ENCODE peak calls at places on chromosome 21, in four cellular contexts. D is HCT116, R is upper lobe of left lung, Q is stomach. Z is an unnamed sample.

GRCh38 chr21:35825370-35825769 is 235.0 kb downstream of the SETD4 start:
- DNase-seq in D (no peak), R (no peak), Q (no peak), Z (no peak)

GRCh38 chr21:20292280-20292679 is 705.9 kb upstream of the NCAM2 start:
- DNase-seq in D (no peak), R (no peak), Q (no peak), Z (no peak)

GRCh38 chr21:41894922-41895557 is 15.9 kb upstream of the PRDM15 start:
- DNase-seq in D (no peak), R (no peak), Q (no peak), Z (no peak)

GRCh38 chr21:35635261-35635660 is 425.1 kb downstream of the SETD4 start:
- DNase-seq in D (no peak), R (no peak), Q (no peak), Z (no peak)

GRCh38 chr21:46594276-46594675 is 10.6 kb downstream of the S100B start:
- DNase-seq in D (no peak), R (no peak), Q (no peak), Z (no peak)

GRCh38 chr21:41559658-41560599 is 52.0 kb upstream of the TMPRSS2 start:
- DNase-seq in D (no peak), R (no peak), Q (peak; percentile 53), Z (no peak)

GRCh38 chr21:36250423-36251075 is 69.4 kb upstream of the MORC3 start:
- DNase-seq in D (no peak), R (no peak), Q (no peak), Z (no peak)

GRCh38 chr21:34986561-34987533 is 62.3 kb downstream of the RUNX1 start:
- DNase-seq in D (peak; percentile 93), R (no peak), Q (no peak), Z (no peak)

GRCh38 chr21:40254540-40255455 is 387.6 kb downstream of the PCP4 start:
- DNase-seq in D (no peak), R (no peak), Q (no peak), Z (peak; percentile 31)

GRCh38 chr21:21731626-21732025 is 733.4 kb downstream of the NCAM2 start:
- DNase-seq in D (no peak), R (no peak), Q (no peak), Z (no peak)

GRCh38 chr21:46606427-46606813 is 1.5 kb upstream of the S100B start:
- DNase-seq in D (no peak), R (peak; percentile 39), Q (no peak), Z (no peak)

GRCh38 chr21:42036313-42036712 is 26.2 kb upstream of the ZBTB21 start:
- DNase-seq in D (no peak), R (no peak), Q (no peak), Z (no peak)

GRCh38 chr21:37032877-37033471 is 26.5 kb downstream of the RIPPLY3 start:
- DNase-seq in D (peak; percentile 51), R (no peak), Q (no peak), Z (no peak)

GRCh38 chr21:36188081-36188681 is 31.6 kb downstream of the DOP1B start:
- DNase-seq in D (no peak), R (no peak), Q (peak; percentile 90), Z (peak; percentile 69)

GRCh38 chr21:42220138-42220701 is 1.3 kb downstream of the ABCG1 start:
- DNase-seq in D (no peak), R (peak; percentile 79), Q (peak; percentile 69), Z (peak; percentile 62)

GRCh38 chr21:37338671-37339526 is 27.7 kb upstream of the DYRK1A start:
- DNase-seq in D (peak; percentile 61), R (no peak), Q (no peak), Z (no peak)

GRCh38 chr21:17597680-17598079 is 15.0 kb downstream of the BTG3 start:
- DNase-seq in D (no peak), R (no peak), Q (no peak), Z (no peak)

GRCh38 chr21:21019681-21020080 is 21.5 kb downstream of the NCAM2 start:
- DNase-seq in D (no peak), R (no peak), Q (no peak), Z (no peak)

GRCh38 chr21:34113842-34114241 is 40.5 kb downstream of the MRPS6 start:
- DNase-seq in D (no peak), R (no peak), Q (no peak), Z (no peak)

GRCh38 chr21:41777934-41778815 is 11.3 kb upstream of the RIPK4 start:
- DNase-seq in D (peak; percentile 84), R (peak; percentile 96), Q (peak; percentile 94), Z (peak; percentile 90)

GRCh38 chr21:37181059-37181458 is 86.1 kb downstream of the VPS26C start:
- DNase-seq in D (no peak), R (no peak), Q (no peak), Z (no peak)

GRCh38 chr21:34670962-34671348 is 2.2 kb downstream of the CLIC6 start:
- DNase-seq in D (no peak), R (no peak), Q (no peak), Z (no peak)

GRCh38 chr21:34582506-34583150 is 32.3 kb downstream of the RCAN1 start:
- DNase-seq in D (no peak), R (no peak), Q (no peak), Z (peak; percentile 17)

GRCh38 chr21:42145569-42146250 is 73.2 kb upstream of the ABCG1 start:
- DNase-seq in D (peak; percentile 21), R (no peak), Q (peak; percentile 59), Z (peak; percentile 54)

GRCh38 chr21:36487641-36488307 is 7.9 kb upstream of the CLDN14 start:
- DNase-seq in D (no peak), R (no peak), Q (peak; percentile 88), Z (peak; percentile 90)

GRCh38 chr21:34337741-34338140 is 26.1 kb upstream of the KCNE2 start:
- DNase-seq in D (no peak), R (no peak), Q (no peak), Z (no peak)

GRCh38 chr21:43921602-43921978 is 56.6 kb downstream of the AGPAT3 start:
- DNase-seq in D (no peak), R (no peak), Q (no peak), Z (no peak)

GRCh38 chr21:36676039-36676950 is 22.6 kb upstream of the SIM2 start:
- DNase-seq in D (no peak), R (no peak), Q (no peak), Z (no peak)

GRCh38 chr21:41396452-41397107 is 29.5 kb upstream of the MX1 start:
- DNase-seq in D (no peak), R (no peak), Q (peak; percentile 58), Z (peak; percentile 45)

GRCh38 chr21:40765771-40766170 is 81.2 kb downstream of the DSCAM start:
- DNase-seq in D (no peak), R (no peak), Q (no peak), Z (no peak)

GRCh38 chr21:36851121-36851520 is 115.3 kb downstream of the HLCS start:
- DNase-seq in D (no peak), R (no peak), Q (no peak), Z (no peak)

GRCh38 chr21:41564871-41565281 is 56.9 kb upstream of the TMPRSS2 start:
- DNase-seq in D (no peak), R (no peak), Q (peak; percentile 58), Z (no peak)

GRCh38 chr21:21715286-21715969 is 717.2 kb downstream of the NCAM2 start:
- DNase-seq in D (no peak), R (no peak), Q (no peak), Z (no peak)

DNA sequence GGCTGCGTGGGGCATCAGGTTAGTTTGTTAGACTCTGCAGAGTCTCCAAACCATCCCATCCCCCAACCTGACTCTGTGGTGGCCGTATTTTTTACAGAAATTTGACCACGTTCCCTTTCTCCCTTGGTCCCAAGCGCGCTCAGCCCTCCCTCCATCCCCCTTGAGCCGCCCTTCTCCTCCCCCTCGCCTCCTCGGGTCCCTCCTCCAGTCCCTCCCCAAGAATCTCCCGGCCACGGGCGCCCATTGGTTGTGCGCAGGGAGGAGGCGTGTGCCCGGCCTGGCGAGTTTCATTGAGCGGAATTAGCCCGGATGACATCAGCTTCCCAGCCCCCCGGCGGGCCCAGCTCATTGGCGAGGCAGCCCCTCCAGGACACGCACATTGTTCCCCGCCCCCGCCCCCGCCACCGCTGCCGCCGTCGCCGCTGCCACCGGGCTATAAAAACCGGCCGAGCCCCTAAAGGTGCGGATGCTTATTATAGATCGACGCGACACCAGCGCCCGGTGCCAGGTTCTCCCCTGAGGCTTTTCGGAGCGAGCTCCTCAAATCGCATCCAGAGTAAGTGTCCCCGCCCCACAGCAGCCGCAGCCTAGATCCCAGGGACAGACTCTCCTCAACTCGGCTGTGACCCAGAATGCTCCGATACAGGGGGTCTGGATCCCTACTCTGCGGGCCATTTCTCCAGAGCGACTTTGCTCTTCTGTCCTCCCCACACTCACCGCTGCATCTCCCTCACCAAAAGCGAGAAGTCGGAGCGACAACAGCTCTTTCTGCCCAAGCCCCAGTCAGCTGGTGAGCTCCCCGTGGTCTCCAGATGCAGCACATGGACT is at the start of gene OLIG2:
- DNase-seq in D (no peak), R (peak; percentile 66), Q (no peak), Z (no peak)
- TF ChIP-seq POLR2AphosphoS5 in D (no peak), R (no peak), Q (no peak), Z (no peak)

DNA sequence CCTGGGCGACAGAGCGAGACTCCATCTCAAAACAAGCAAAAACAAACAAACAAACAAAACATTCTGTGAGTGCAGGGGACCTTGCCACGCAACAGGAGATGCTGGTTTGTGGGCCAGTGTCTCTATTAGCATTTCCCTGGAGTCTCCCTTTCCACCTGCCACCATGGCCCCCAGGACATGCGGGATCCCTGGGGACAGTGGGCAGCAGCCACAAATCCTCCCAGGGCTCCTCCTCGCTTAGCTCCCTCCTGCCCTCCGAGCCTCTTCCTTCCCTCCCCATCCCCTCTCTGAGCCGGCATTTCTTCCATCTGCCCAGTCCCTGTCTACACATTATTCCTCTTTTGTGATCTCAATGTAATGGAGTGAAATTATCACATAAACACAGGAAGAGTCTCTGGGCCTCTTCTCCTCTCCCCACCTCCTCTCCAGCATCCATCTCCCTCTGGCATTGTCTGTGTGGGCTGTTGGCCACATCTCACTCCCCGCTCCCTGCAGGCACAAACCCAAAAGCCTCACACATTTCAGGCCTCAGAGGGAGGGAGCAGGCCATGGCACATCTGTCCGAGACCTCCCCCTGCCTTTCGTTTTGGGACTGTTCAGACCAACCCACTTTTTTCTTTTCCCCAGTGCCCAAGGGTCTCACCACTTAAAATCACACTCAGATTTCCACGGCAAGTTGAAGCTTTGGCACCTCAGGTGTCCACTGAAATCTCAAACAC is 144.2 kb downstream of the MIS18A start:
- DNase-seq in D (no peak), R (no peak), Q (no peak), Z (no peak)
- H3K27ac ChIP-seq in D (no peak overlapping the region), R (no peak overlapping the region), Q (no peak overlapping the region), Z (no peak overlapping the region)

DNA sequence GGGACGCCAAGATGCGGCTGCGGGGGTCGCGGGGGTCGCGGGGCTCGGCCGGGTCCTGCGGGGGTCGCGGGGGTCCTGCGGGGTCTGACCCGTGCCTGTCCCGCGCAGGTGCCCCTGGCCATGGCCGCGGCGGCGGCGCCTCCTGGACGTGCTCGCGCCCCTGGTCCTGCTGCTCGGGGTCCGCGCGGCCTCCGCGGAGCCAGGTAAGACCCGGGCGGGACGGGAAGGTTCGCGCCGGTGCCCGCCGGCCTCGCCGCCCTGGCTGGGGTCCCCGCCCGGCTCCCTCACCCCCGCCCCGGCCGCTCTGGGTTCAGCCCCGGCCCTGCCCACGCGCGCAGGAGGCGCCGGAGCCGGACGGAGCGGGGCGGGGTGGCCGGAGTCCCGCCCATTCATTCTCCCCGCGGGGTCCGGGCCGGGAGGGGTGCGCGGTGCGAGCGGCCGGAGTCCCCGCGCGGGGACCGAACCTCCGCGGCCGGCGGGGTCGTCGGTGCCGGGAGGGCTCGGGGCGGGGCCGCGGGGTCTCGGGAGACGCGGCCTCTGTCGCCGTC is 380 bp downstream of the COL18A1 start:
- DNase-seq in D (no peak), R (peak; percentile 92), Q (no peak), Z (no peak)
- TF ChIP-seq POLR2AphosphoS5 in D (no peak), R (no peak), Q (no peak), Z (no peak)

GRCh38 chr21:14762309-14762708 is 216.2 kb upstream of the SAMSN1 start:
- DNase-seq in D (no peak), R (no peak), Q (no peak), Z (no peak)
- H3K27ac ChIP-seq in D (no peak overlapping the region), R (peak overlapping the region; percentile 26), Q (peak overlapping the region; percentile 71), Z (no peak overlapping the region)